ENCODE peak calls at places on chromosome 18, in five cellular contexts. One of them, this sample, is unnamed.

GRCh38 chr18:11407900-11408299 is 201.5 kb upstream of the SLC35G4 start:
- DNase-seq in tibial artery: no peak
- DNase-seq in CD4-positive, CD25-positive, alpha-beta regulatory T cell: no peak
- DNase-seq in breast epithelium: no peak
- DNase-seq in caudate nucleus: no peak
- DNase-seq in this sample: no peak

GRCh38 chr18:55506074-55506473 is 81.9 kb downstream of the TCF4 start:
- DNase-seq in tibial artery: no peak
- DNase-seq in caudate nucleus: no peak
- DNase-seq in CD4-positive, CD25-positive, alpha-beta regulatory T cell: no peak
- DNase-seq in breast epithelium: no peak
- DNase-seq in this sample: no peak

GRCh38 chr18:58670561-58671121 is 624 bp upstream of the MALT1 start:
- DNase-seq in breast epithelium: no peak
- DNase-seq in CD4-positive, CD25-positive, alpha-beta regulatory T cell: no peak
- DNase-seq in tibial artery: no peak
- DNase-seq in caudate nucleus: no peak
- DNase-seq in this sample: no peak

GRCh38 chr18:67766930-67767329 is 250.4 kb upstream of the DSEL start:
- DNase-seq in caudate nucleus: no peak
- DNase-seq in tibial artery: no peak
- DNase-seq in breast epithelium: no peak
- DNase-seq in CD4-positive, CD25-positive, alpha-beta regulatory T cell: no peak
- DNase-seq in this sample: no peak

GRCh38 chr18:5175378-5175777 is 21.7 kb downstream of the AKAIN1 start:
- DNase-seq in caudate nucleus: no peak
- DNase-seq in tibial artery: no peak
- DNase-seq in CD4-positive, CD25-positive, alpha-beta regulatory T cell: no peak
- DNase-seq in breast epithelium: no peak
- DNase-seq in this sample: no peak

GRCh38 chr18:51151568-51152511 is 45.6 kb downstream of the MEX3C start:
- DNase-seq in tibial artery: no peak
- DNase-seq in caudate nucleus: no peak
- DNase-seq in breast epithelium: no peak
- DNase-seq in CD4-positive, CD25-positive, alpha-beta regulatory T cell: peak
- DNase-seq in this sample: peak

GRCh38 chr18:73093687-73094250 is 226.0 kb upstream of the NETO1 start:
- DNase-seq in breast epithelium: no peak
- DNase-seq in tibial artery: no peak
- DNase-seq in CD4-positive, CD25-positive, alpha-beta regulatory T cell: no peak
- DNase-seq in caudate nucleus: no peak
- DNase-seq in this sample: no peak

GRCh38 chr18:62682396-62682795 is 32.9 kb upstream of the PHLPP1 start:
- DNase-seq in breast epithelium: no peak
- DNase-seq in tibial artery: no peak
- DNase-seq in caudate nucleus: no peak
- DNase-seq in CD4-positive, CD25-positive, alpha-beta regulatory T cell: no peak
- DNase-seq in this sample: no peak

GRCh38 chr18:62341423-62341920 is 16.4 kb downstream of the TNFRSF11A start:
- DNase-seq in CD4-positive, CD25-positive, alpha-beta regulatory T cell: no peak
- DNase-seq in caudate nucleus: no peak
- DNase-seq in tibial artery: no peak
- DNase-seq in breast epithelium: no peak
- DNase-seq in this sample: no peak

GRCh38 chr18:23378470-23378764 is 74.7 kb upstream of the RIOK3 start:
- DNase-seq in caudate nucleus: no peak
- DNase-seq in breast epithelium: no peak
- DNase-seq in CD4-positive, CD25-positive, alpha-beta regulatory T cell: no peak
- DNase-seq in tibial artery: no peak
- DNase-seq in this sample: no peak

GRCh38 chr18:23380817-23381216 is 72.3 kb upstream of the RIOK3 start:
- DNase-seq in caudate nucleus: no peak
- DNase-seq in CD4-positive, CD25-positive, alpha-beta regulatory T cell: no peak
- DNase-seq in tibial artery: no peak
- DNase-seq in breast epithelium: no peak
- DNase-seq in this sample: no peak

GRCh38 chr18:23384778-23385736 is 68.0 kb upstream of the RIOK3 start:
- DNase-seq in CD4-positive, CD25-positive, alpha-beta regulatory T cell: no peak
- DNase-seq in tibial artery: no peak
- DNase-seq in breast epithelium: no peak
- DNase-seq in caudate nucleus: no peak
- DNase-seq in this sample: peak

GRCh38 chr18:23377669-23378469 is 75.2 kb upstream of the RIOK3 start:
- DNase-seq in tibial artery: no peak
- DNase-seq in caudate nucleus: no peak
- DNase-seq in breast epithelium: no peak
- DNase-seq in CD4-positive, CD25-positive, alpha-beta regulatory T cell: no peak
- DNase-seq in this sample: no peak

GRCh38 chr18:23380001-23380550 is 73.0 kb upstream of the RIOK3 start:
- DNase-seq in CD4-positive, CD25-positive, alpha-beta regulatory T cell: no peak
- DNase-seq in tibial artery: no peak
- DNase-seq in breast epithelium: no peak
- DNase-seq in caudate nucleus: no peak
- DNase-seq in this sample: no peak
- H3K27ac ChIP-seq in CD4-positive, CD25-positive, alpha-beta regulatory T cell: no peak
- H3K27ac ChIP-seq in tibial artery: peak
- H3K27ac ChIP-seq in breast epithelium: no peak
- H3K27ac ChIP-seq in caudate nucleus: no peak
- H3K27ac ChIP-seq in this sample: no peak

DNA sequence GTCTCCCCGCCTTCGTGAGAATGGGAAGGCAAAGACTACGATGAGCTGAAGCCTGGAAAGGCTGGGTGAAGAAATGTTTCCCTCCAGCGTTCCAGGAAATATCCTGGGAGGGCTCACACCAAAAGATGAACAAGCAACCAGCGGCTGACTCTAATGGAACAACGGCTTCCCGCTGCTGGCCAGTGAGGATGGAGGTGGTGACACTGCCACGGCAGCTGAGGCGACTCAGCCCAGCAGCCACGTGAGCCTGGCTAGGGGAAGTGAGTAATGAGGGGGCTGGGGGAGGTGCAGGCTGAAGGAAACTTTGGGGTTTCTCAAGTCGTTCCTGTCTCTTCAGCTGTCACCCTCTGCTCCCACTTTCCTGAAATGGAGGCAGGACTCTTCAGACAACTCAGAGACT is 105.0 kb upstream of the SMAD7 start:
- DNase-seq in tibial artery: peak
- DNase-seq in breast epithelium: no peak
- DNase-seq in caudate nucleus: no peak
- DNase-seq in CD4-positive, CD25-positive, alpha-beta regulatory T cell: no peak
- DNase-seq in this sample: no peak
- H3K27ac ChIP-seq in tibial artery: peak
- H3K27ac ChIP-seq in breast epithelium: no peak
- H3K27ac ChIP-seq in caudate nucleus: no peak
- H3K27ac ChIP-seq in CD4-positive, CD25-positive, alpha-beta regulatory T cell: no peak
- H3K27ac ChIP-seq in this sample: no peak

GRCh38 chr18:13605901-13606300 is 120.5 kb downstream of the FAM210A start:
- DNase-seq in CD4-positive, CD25-positive, alpha-beta regulatory T cell: no peak
- DNase-seq in caudate nucleus: no peak
- DNase-seq in tibial artery: no peak
- DNase-seq in breast epithelium: no peak
- DNase-seq in this sample: no peak

GRCh38 chr18:13605477-13605876 is 120.9 kb downstream of the FAM210A start:
- DNase-seq in CD4-positive, CD25-positive, alpha-beta regulatory T cell: no peak
- DNase-seq in tibial artery: no peak
- DNase-seq in breast epithelium: no peak
- DNase-seq in caudate nucleus: no peak
- DNase-seq in this sample: no peak

GRCh38 chr18:13604751-13605150 is 121.6 kb downstream of the FAM210A start:
- DNase-seq in breast epithelium: no peak
- DNase-seq in caudate nucleus: no peak
- DNase-seq in CD4-positive, CD25-positive, alpha-beta regulatory T cell: no peak
- DNase-seq in tibial artery: no peak
- DNase-seq in this sample: no peak

GRCh38 chr18:13608791-13609552 is 117.4 kb downstream of the FAM210A start:
- DNase-seq in tibial artery: no peak
- DNase-seq in caudate nucleus: no peak
- DNase-seq in breast epithelium: no peak
- DNase-seq in CD4-positive, CD25-positive, alpha-beta regulatory T cell: no peak
- DNase-seq in this sample: peak

GRCh38 chr18:13606589-13607254 is 119.6 kb downstream of the FAM210A start:
- DNase-seq in CD4-positive, CD25-positive, alpha-beta regulatory T cell: no peak
- DNase-seq in caudate nucleus: no peak
- DNase-seq in breast epithelium: no peak
- DNase-seq in tibial artery: no peak
- DNase-seq in this sample: no peak
- H3K27ac ChIP-seq in CD4-positive, CD25-positive, alpha-beta regulatory T cell: no peak
- H3K27ac ChIP-seq in caudate nucleus: no peak
- H3K27ac ChIP-seq in breast epithelium: no peak
- H3K27ac ChIP-seq in tibial artery: no peak
- H3K27ac ChIP-seq in this sample: no peak

DNA sequence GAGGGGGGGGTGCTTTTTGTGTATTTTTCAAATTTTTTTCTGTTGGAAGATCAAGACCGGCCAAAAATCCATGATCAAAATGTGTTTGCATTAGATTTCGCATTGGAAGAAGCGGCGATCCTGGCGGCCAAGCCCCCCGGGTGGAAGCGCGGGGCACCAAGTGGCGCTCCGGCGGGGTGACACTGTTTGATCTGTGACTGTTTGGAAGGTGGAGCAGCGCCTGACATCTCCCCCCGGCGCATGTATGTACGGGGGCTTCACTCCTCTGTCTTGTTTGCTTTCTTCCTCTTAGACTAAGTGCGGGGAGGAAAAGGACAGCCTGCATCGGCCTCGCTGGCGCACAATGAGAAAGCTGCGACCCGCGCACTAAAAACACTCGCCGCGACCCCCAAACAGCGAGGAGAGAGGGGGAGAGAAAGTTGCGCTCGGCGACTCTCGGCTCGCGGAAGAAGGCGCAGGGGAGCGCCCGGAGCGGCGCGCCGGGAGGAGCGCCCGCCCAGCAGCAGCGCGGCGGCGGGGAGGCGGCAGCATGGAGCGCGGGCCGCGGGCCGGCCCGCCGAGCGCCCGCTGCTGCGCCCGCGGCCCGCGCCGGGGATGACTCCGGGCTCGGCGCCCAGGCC is 515 bp downstream of the TSHZ1 start:
- DNase-seq in CD4-positive, CD25-positive, alpha-beta regulatory T cell: peak
- DNase-seq in tibial artery: no peak
- DNase-seq in breast epithelium: no peak
- DNase-seq in caudate nucleus: peak
- DNase-seq in this sample: no peak
- H3K27ac ChIP-seq in CD4-positive, CD25-positive, alpha-beta regulatory T cell: peak
- H3K27ac ChIP-seq in tibial artery: peak
- H3K27ac ChIP-seq in breast epithelium: peak
- H3K27ac ChIP-seq in caudate nucleus: peak
- H3K27ac ChIP-seq in this sample: peak

DNA sequence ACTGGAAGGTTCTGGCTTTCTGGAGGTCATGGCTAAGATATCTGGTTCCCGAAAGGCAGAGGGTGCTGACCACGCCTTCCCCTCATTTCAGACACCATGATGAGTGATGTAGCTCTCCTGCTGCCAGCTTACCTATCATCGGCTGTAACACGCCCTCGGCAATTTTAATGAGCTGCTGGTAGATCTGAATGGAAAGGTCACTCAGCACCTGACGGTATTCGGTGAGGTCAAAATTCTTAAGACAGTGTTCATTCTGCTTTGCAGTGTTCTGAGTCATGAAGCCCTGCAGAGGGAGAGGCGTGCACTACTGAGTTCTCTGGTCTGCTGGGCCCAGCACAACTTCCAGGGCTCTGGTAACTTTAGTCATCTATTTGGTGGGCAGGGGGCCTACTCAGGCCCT is 25.7 kb upstream of the ACAA2 start:
- DNase-seq in CD4-positive, CD25-positive, alpha-beta regulatory T cell: no peak
- DNase-seq in breast epithelium: no peak
- DNase-seq in tibial artery: no peak
- DNase-seq in caudate nucleus: no peak
- DNase-seq in this sample: no peak
- H3K27ac ChIP-seq in CD4-positive, CD25-positive, alpha-beta regulatory T cell: no peak
- H3K27ac ChIP-seq in breast epithelium: no peak
- H3K27ac ChIP-seq in tibial artery: no peak
- H3K27ac ChIP-seq in caudate nucleus: no peak
- H3K27ac ChIP-seq in this sample: no peak

DNA sequence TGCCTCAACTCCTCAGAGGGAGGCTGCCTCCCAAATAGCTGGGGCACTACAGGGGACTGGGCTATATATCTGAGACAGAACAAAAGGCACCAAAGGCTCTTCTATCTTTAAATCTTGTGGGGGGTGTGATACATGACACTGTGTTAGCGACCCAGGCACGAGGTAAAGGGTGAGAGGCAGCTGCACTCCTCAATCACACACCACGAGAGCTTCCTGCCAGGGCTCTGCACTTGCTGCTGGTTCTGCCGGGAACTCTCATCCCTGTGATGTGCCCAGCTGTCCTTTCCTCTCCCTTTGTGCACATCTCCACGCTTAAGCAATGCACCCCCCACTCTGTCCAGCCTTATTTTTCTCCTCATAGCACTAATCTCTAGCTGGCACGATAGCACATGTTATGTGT is 32.4 kb downstream of the NPC1 start:
- DNase-seq in caudate nucleus: no peak
- DNase-seq in tibial artery: no peak
- DNase-seq in CD4-positive, CD25-positive, alpha-beta regulatory T cell: no peak
- DNase-seq in breast epithelium: no peak
- DNase-seq in this sample: no peak
- H3K27ac ChIP-seq in caudate nucleus: no peak
- H3K27ac ChIP-seq in tibial artery: no peak
- H3K27ac ChIP-seq in CD4-positive, CD25-positive, alpha-beta regulatory T cell: no peak
- H3K27ac ChIP-seq in breast epithelium: no peak
- H3K27ac ChIP-seq in this sample: no peak

This sample was measured in CD4-positive, alpha-beta T cell.